ENCODE peak calls at places on chromosome 19, in five cellular contexts. C, P, M, O and L are unnamed samples.

GRCh38 chr19:5903502-5904301 is at the start of gene NDUFA11:
- DNase-seq in M (peak; percentile 100), C (no peak), O (peak; percentile 97), P (peak; percentile 96), L (peak; percentile 92)

GRCh38 chr19:33394006-33394722 is 20.7 kb downstream of the CEBPG start:
- DNase-seq in O (no peak), P (peak; percentile 14), C (peak; percentile 29), M (peak; percentile 87), L (no peak)

GRCh38 chr19:2495130-2495641 is 19.3 kb downstream of the GADD45B start:
- DNase-seq in O (no peak), P (peak; percentile 71), M (peak; percentile 84), C (no peak), L (no peak)

GRCh38 chr19:33388817-33389573 is 15.5 kb downstream of the CEBPG start:
- DNase-seq in C (no peak), M (no peak), P (no peak), O (no peak), L (no peak)

GRCh38 chr19:48136547-48136946 is 25.9 kb upstream of the PLA2G4C start:
- DNase-seq in M (no peak), P (no peak), O (no peak), C (no peak), L (no peak)

GRCh38 chr19:5048091-5048726 is 79.3 kb downstream of the KDM4B start:
- DNase-seq in C (no peak), P (peak; percentile 92), M (peak; percentile 69), O (peak; percentile 78), L (peak; percentile 80)

GRCh38 chr19:54444737-54445136 is 4.3 kb upstream of the LENG8 start:
- DNase-seq in O (no peak), P (no peak), C (no peak), M (no peak), L (no peak)

GRCh38 chr19:4415352-4415751 is 12.9 kb downstream of the CHAF1A start:
- DNase-seq in M (no peak), C (no peak), P (no peak), O (no peak), L (peak; percentile 39)

GRCh38 chr19:41398042-41398403 is 405 bp downstream of the BCKDHA start:
- DNase-seq in O (no peak), M (no peak), C (no peak), P (no peak), L (no peak)

GRCh38 chr19:32550666-32551065 is 30.3 kb upstream of the PDCD5 start:
- DNase-seq in P (no peak), O (no peak), C (no peak), M (no peak), L (no peak)

GRCh38 chr19:17346109-17346671 is 8.8 kb downstream of the GTPBP3 start:
- DNase-seq in P (peak; percentile 79), C (no peak), M (peak; percentile 63), O (peak; percentile 66), L (no peak)

GRCh38 chr19:13964776-13965175 is 12.5 kb downstream of the DCAF15 start:
- DNase-seq in M (no peak), O (no peak), C (peak; percentile 9), P (peak; percentile 63), L (no peak)

GRCh38 chr19:43997631-43998290 is 5.0 kb upstream of the ZNF230 start:
- DNase-seq in M (no peak), C (no peak), P (no peak), O (no peak), L (no peak)

GRCh38 chr19:13707901-13708300 is 56.4 kb upstream of the MRI1 start:
- DNase-seq in C (no peak), P (no peak), M (no peak), O (no peak), L (no peak)

GRCh38 chr19:4258181-4258580 is 11.3 kb downstream of the YJU2 start:
- DNase-seq in O (no peak), P (no peak), C (no peak), M (no peak), L (no peak)

GRCh38 chr19:50460161-50460765 is 16.0 kb upstream of the EMC10 start:
- DNase-seq in O (no peak), M (no peak), P (peak; percentile 59), C (no peak), L (no peak)

GRCh38 chr19:7224205-7224833 is 69.9 kb downstream of the INSR start:
- DNase-seq in M (peak; percentile 52), O (no peak), P (peak; percentile 16), C (no peak), L (no peak)

GRCh38 chr19:6018786-6019185 is 40.8 kb upstream of the RANBP3 start:
- DNase-seq in P (no peak), C (no peak), M (no peak), O (no peak), L (no peak)

GRCh38 chr19:49686503-49687088 is 2.8 kb upstream of the ADM5 start:
- DNase-seq in M (no peak), P (no peak), O (no peak), C (no peak), L (no peak)

GRCh38 chr19:45767410-45767880 is 1.6 kb downstream of the SIX5 start:
- DNase-seq in M (peak; percentile 89), O (peak; percentile 72), C (peak; percentile 45), P (peak; percentile 75), L (no peak)

GRCh38 chr19:28898279-28898678 is 314.7 kb downstream of the UQCRFS1 start:
- DNase-seq in O (no peak), M (no peak), P (no peak), C (no peak), L (no peak)

GRCh38 chr19:44758596-44758995 is 10.1 kb downstream of the BCL3 start:
- DNase-seq in P (no peak), C (no peak), M (no peak), O (no peak), L (no peak)

GRCh38 chr19:33348301-33349010 is 25.1 kb upstream of the CEBPG start:
- DNase-seq in O (no peak), P (no peak), C (no peak), M (peak; percentile 25), L (no peak)

GRCh38 chr19:14002571-14003278 is 3.4 kb downstream of the RFX1 start:
- DNase-seq in P (no peak), C (no peak), O (no peak), M (no peak), L (no peak)

GRCh38 chr19:16896913-16897571 is 8.2 kb downstream of the F2RL3 start:
- DNase-seq in C (peak; percentile 50), M (peak; percentile 96), O (peak; percentile 92), P (peak; percentile 76), L (peak; percentile 83)

GRCh38 chr19:14325863-14326262 is 55.4 kb upstream of the ADGRE5 start:
- DNase-seq in P (no peak), O (no peak), M (no peak), C (no peak), L (peak; percentile 13)

GRCh38 chr19:44808463-44809371 is at the start of gene BCAM:
- DNase-seq in O (peak; percentile 76), P (peak; percentile 58), C (no peak), M (peak; percentile 67), L (no peak)

GRCh38 chr19:47765522-47766358 is 12.8 kb upstream of the SELENOW start:
- DNase-seq in O (no peak), C (no peak), P (peak; percentile 43), M (no peak), L (no peak)

GRCh38 chr19:33152178-33152577 is 20.3 kb downstream of the WDR88 start:
- DNase-seq in M (no peak), C (no peak), P (no peak), O (no peak), L (no peak)

GRCh38 chr19:53308339-53308811 is 25.2 kb upstream of the ZNF845 start:
- DNase-seq in O (peak; percentile 6), P (no peak), M (no peak), C (no peak), L (no peak)

GRCh38 chr19:48964205-48965032 is 690 bp upstream of the FTL start:
- DNase-seq in M (peak; percentile 57), P (no peak), O (no peak), C (no peak), L (no peak)

DNA sequence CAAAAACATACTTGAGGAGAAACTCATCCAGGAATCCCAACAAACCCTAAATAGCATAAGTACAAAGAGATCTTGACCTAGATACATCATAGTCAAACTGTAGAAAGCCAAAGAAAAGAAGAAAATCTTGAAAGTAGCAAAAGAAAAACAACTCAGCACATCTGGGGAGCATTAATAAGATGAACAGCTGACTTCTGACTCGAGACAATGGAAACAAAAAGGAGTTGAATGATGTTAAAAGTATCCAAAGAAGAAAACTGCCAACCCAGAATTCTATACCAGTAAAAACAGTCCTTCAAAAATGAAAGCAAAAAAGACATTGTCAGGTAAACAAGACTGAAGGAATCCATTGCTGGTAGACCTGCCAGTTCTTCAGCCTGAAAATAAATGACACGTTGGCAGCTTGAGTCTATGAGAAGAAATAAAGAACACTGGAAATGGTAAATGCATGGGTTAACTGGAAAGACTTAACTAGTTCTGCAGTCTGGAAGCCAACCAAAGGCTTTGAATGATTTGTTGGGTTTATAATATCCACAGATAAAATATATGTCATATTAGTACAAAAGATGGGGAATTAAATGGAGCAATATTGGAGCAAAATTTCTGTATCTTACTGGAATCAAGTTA is 46.8 kb downstream of the TSSK6 start:
- DNase-seq in M (no peak), P (no peak), O (no peak), C (no peak), L (no peak)
- H3K4me3 ChIP-seq in M (no peak overlapping the region), P (no peak overlapping the region), O (no peak overlapping the region), C (no peak overlapping the region), L (no peak overlapping the region)

GRCh38 chr19:1309977-1310852 is 24.5 kb downstream of the EFNA2 start:
- DNase-seq in M (no peak), P (peak; percentile 30), O (no peak), C (no peak), L (no peak)
- H3K4me3 ChIP-seq in M (no peak overlapping the region), P (no peak overlapping the region), O (no peak overlapping the region), C (no peak overlapping the region), L (no peak overlapping the region)

GRCh38 chr19:18682807-18683108 is 722 bp upstream of the CRTC1 start:
- DNase-seq in O (no peak), P (no peak), M (no peak), C (no peak), L (no peak)
- H3K4me3 ChIP-seq in O (peak overlapping the region; percentile 67), P (peak overlapping the region; percentile 61), M (peak overlapping the region; percentile 58), C (peak overlapping the region; percentile 67), L (peak overlapping the region; percentile 81)

GRCh38 chr19:39125199-39125553 is 410 bp upstream of the PAK4 start:
- DNase-seq in M (no peak), O (no peak), C (no peak), P (no peak), L (no peak)
- H3K4me3 ChIP-seq in M (peak overlapping the region; percentile 75), O (peak overlapping the region; percentile 40), C (peak overlapping the region; percentile 45), P (peak overlapping the region; percentile 96), L (no peak overlapping the region)